ENCODE peak calls at places on chromosomes 16 and 17, in nine cellular contexts. One of them, this sample, is unnamed.

GRCh38 chr17:41547921-41548843 is 20.1 kb upstream of the KRT19 start:
- DNase-seq in ureter: peak
- DNase-seq in activated T-cell treated with anti-CD3 and anti-CD28 coated beads, Interleukin-2, amount 50 U/mL, for 1 hour: no peak
- DNase-seq in foreskin keratinocyte: peak
- DNase-seq in AG09309: peak
- DNase-seq in heart left ventricle: peak
- DNase-seq in globus pallidus: no peak
- DNase-seq in EL: peak
- DNase-seq in CD4-positive, alpha-beta T cell: no peak
- DNase-seq in this sample: peak

GRCh38 chr16:21625026-21625425 is 25.6 kb downstream of the METTL9 start:
- DNase-seq in ureter: no peak
- DNase-seq in activated T-cell treated with anti-CD3 and anti-CD28 coated beads, Interleukin-2, amount 50 U/mL, for 1 hour: no peak
- DNase-seq in foreskin keratinocyte: no peak
- DNase-seq in AG09309: no peak
- DNase-seq in heart left ventricle: no peak
- DNase-seq in globus pallidus: no peak
- DNase-seq in EL: no peak
- DNase-seq in CD4-positive, alpha-beta T cell: no peak
- DNase-seq in this sample: no peak

GRCh38 chr17:78378225-78379133 is at the start of gene PGS1:
- DNase-seq in ureter: peak
- DNase-seq in activated T-cell treated with anti-CD3 and anti-CD28 coated beads, Interleukin-2, amount 50 U/mL, for 1 hour: peak
- DNase-seq in foreskin keratinocyte: no peak
- DNase-seq in AG09309: no peak
- DNase-seq in heart left ventricle: peak
- DNase-seq in globus pallidus: peak
- DNase-seq in EL: peak
- DNase-seq in CD4-positive, alpha-beta T cell: peak
- DNase-seq in this sample: peak

GRCh38 chr16:58249388-58249779 is 45.4 kb downstream of the PRSS54 start:
- DNase-seq in ureter: no peak
- DNase-seq in activated T-cell treated with anti-CD3 and anti-CD28 coated beads, Interleukin-2, amount 50 U/mL, for 1 hour: no peak
- DNase-seq in foreskin keratinocyte: no peak
- DNase-seq in AG09309: no peak
- DNase-seq in heart left ventricle: no peak
- DNase-seq in globus pallidus: no peak
- DNase-seq in EL: peak
- DNase-seq in CD4-positive, alpha-beta T cell: no peak
- DNase-seq in this sample: no peak

GRCh38 chr17:52143536-52143935 is 15.0 kb downstream of the CA10 start:
- DNase-seq in ureter: no peak
- DNase-seq in activated T-cell treated with anti-CD3 and anti-CD28 coated beads, Interleukin-2, amount 50 U/mL, for 1 hour: no peak
- DNase-seq in foreskin keratinocyte: no peak
- DNase-seq in AG09309: no peak
- DNase-seq in heart left ventricle: no peak
- DNase-seq in globus pallidus: no peak
- DNase-seq in EL: no peak
- DNase-seq in CD4-positive, alpha-beta T cell: no peak
- DNase-seq in this sample: no peak

GRCh38 chr17:69179227-69179952 is 37.7 kb upstream of the ABCA6 start:
- DNase-seq in ureter: peak
- DNase-seq in activated T-cell treated with anti-CD3 and anti-CD28 coated beads, Interleukin-2, amount 50 U/mL, for 1 hour: no peak
- DNase-seq in foreskin keratinocyte: peak
- DNase-seq in AG09309: peak
- DNase-seq in heart left ventricle: no peak
- DNase-seq in globus pallidus: no peak
- DNase-seq in EL: peak
- DNase-seq in CD4-positive, alpha-beta T cell: no peak
- DNase-seq in this sample: no peak

GRCh38 chr17:45432405-45433113 is at the start of gene ARHGAP27:
- DNase-seq in ureter: peak
- DNase-seq in activated T-cell treated with anti-CD3 and anti-CD28 coated beads, Interleukin-2, amount 50 U/mL, for 1 hour: no peak
- DNase-seq in foreskin keratinocyte: no peak
- DNase-seq in AG09309: no peak
- DNase-seq in heart left ventricle: peak
- DNase-seq in globus pallidus: no peak
- DNase-seq in EL: peak
- DNase-seq in CD4-positive, alpha-beta T cell: no peak
- DNase-seq in this sample: peak

GRCh38 chr17:17526369-17526768 is 30.2 kb upstream of the RASD1 start:
- DNase-seq in ureter: no peak
- DNase-seq in activated T-cell treated with anti-CD3 and anti-CD28 coated beads, Interleukin-2, amount 50 U/mL, for 1 hour: no peak
- DNase-seq in foreskin keratinocyte: no peak
- DNase-seq in AG09309: no peak
- DNase-seq in heart left ventricle: peak
- DNase-seq in globus pallidus: no peak
- DNase-seq in EL: no peak
- DNase-seq in CD4-positive, alpha-beta T cell: no peak
- DNase-seq in this sample: no peak

GRCh38 chr17:76740329-76741118 is 2.6 kb downstream of the MFSD11 start:
- DNase-seq in ureter: no peak
- DNase-seq in activated T-cell treated with anti-CD3 and anti-CD28 coated beads, Interleukin-2, amount 50 U/mL, for 1 hour: no peak
- DNase-seq in foreskin keratinocyte: no peak
- DNase-seq in AG09309: no peak
- DNase-seq in heart left ventricle: peak
- DNase-seq in globus pallidus: no peak
- DNase-seq in EL: no peak
- DNase-seq in CD4-positive, alpha-beta T cell: no peak
- DNase-seq in this sample: no peak

GRCh38 chr16:83420206-83420760 is 387.5 kb upstream of the HSBP1 start:
- DNase-seq in ureter: no peak
- DNase-seq in activated T-cell treated with anti-CD3 and anti-CD28 coated beads, Interleukin-2, amount 50 U/mL, for 1 hour: no peak
- DNase-seq in foreskin keratinocyte: no peak
- DNase-seq in AG09309: no peak
- DNase-seq in heart left ventricle: no peak
- DNase-seq in globus pallidus: peak
- DNase-seq in EL: peak
- DNase-seq in CD4-positive, alpha-beta T cell: no peak
- DNase-seq in this sample: peak

GRCh38 chr17:30363715-30364202 is 15.0 kb upstream of the CPD start:
- DNase-seq in ureter: peak
- DNase-seq in activated T-cell treated with anti-CD3 and anti-CD28 coated beads, Interleukin-2, amount 50 U/mL, for 1 hour: peak
- DNase-seq in foreskin keratinocyte: peak
- DNase-seq in AG09309: peak
- DNase-seq in heart left ventricle: no peak
- DNase-seq in globus pallidus: no peak
- DNase-seq in EL: peak
- DNase-seq in CD4-positive, alpha-beta T cell: peak
- DNase-seq in this sample: no peak

This sample was measured in lung microvascular endothelial cell.